ENCODE peak calls at places on chromosomes 6 and 20, in six cellular contexts. Z is HFF-Myc, K is Caco-2, U is esophagus squamous epithelium, B is mammary epithelial cell, O is astrocyte of the spinal cord. V is an unnamed sample.

GRCh38 chr6:153059311-153059710 is 56.8 kb upstream of the MTRF1L start:
- DNase-seq in B (no peak), O (no peak), K (no peak), Z (no peak), U (no peak), V (no peak)

GRCh38 chr6:139308936-139309603 is 17.3 kb upstream of the TXLNB start:
- DNase-seq in B (peak), U (no peak), Z (no peak), K (peak), O (peak), V (no peak)

GRCh38 chr6:157529654-157530039 is 148.7 kb downstream of the ZDHHC14 start:
- DNase-seq in U (no peak), K (no peak), B (no peak), Z (no peak), O (no peak), V (no peak)

GRCh38 chr6:128314190-128314589 is 206.2 kb downstream of the PTPRK start:
- DNase-seq in B (no peak), Z (no peak), U (no peak), O (no peak), K (no peak), V (no peak)

GRCh38 chr6:2630362-2630761 is 120.4 kb downstream of the MYLK4 start:
- DNase-seq in O (peak), Z (peak), B (peak), U (no peak), K (peak), V (no peak)

GRCh38 chr6:27565839-27566779 is 93.2 kb upstream of the ZNF184 start:
- DNase-seq in O (no peak), Z (no peak), U (no peak), K (no peak), B (no peak), V (no peak)

GRCh38 chr6:15495375-15495901 is 167.4 kb downstream of the DTNBP1 start:
- DNase-seq in K (no peak), O (no peak), U (no peak), Z (no peak), B (no peak), V (no peak)

GRCh38 chr6:19153270-19153980 is 683.7 kb upstream of the ID4 start:
- DNase-seq in O (peak), Z (no peak), B (peak), K (no peak), U (no peak), V (no peak)

GRCh38 chr20:52004720-52005119 is 186.9 kb downstream of the ZFP64 start:
- DNase-seq in K (no peak), U (no peak), O (no peak), Z (no peak), B (no peak), V (no peak)

GRCh38 chr6:98825602-98826230 is 8.7 kb upstream of the POU3F2 start:
- DNase-seq in Z (no peak), O (no peak), B (no peak), U (no peak), K (no peak), V (no peak)

GRCh38 chr6:156231353-156231752 is 545.8 kb upstream of the ARID1B start:
- DNase-seq in U (no peak), K (no peak), B (no peak), O (no peak), Z (no peak), V (no peak)

GRCh38 chr6:95091823-95092436 is 485.4 kb upstream of the MANEA start:
- DNase-seq in U (no peak), B (peak), K (peak), O (peak), Z (peak), V (no peak)

GRCh38 chr20:4123537-4124225 is 108.3 kb upstream of the RNF24 start:
- DNase-seq in K (no peak), B (no peak), U (no peak), O (no peak), Z (no peak), V (no peak)

GRCh38 chr6:42711930-42712329 is 10.5 kb downstream of the PRPH2 start:
- DNase-seq in Z (no peak), O (no peak), K (no peak), B (no peak), U (no peak), V (no peak)

GRCh38 chr20:62616728-62617621 is 25.3 kb upstream of the SLCO4A1 start:
- DNase-seq in B (peak), Z (no peak), U (no peak), K (peak), O (peak), V (peak)

GRCh38 chr20:2599265-2600060 is 53.0 kb upstream of the NOP56 start:
- DNase-seq in U (no peak), Z (peak), O (peak), K (no peak), B (no peak), V (no peak)

GRCh38 chr6:4355241-4355640 is 219.9 kb upstream of the ECI2 start:
- DNase-seq in K (no peak), B (peak), U (no peak), O (peak), Z (no peak), V (no peak)

GRCh38 chr6:167858842-167859520 is 32.3 kb downstream of the AFDN start:
- DNase-seq in U (no peak), O (no peak), K (no peak), B (no peak), Z (no peak), V (no peak)

GRCh38 chr20:13139459-13140150 is 81.5 kb upstream of the ISM1 start:
- DNase-seq in B (no peak), K (no peak), U (no peak), Z (peak), O (peak), V (no peak)

GRCh38 chr6:154872605-154873004 is 122.5 kb upstream of the TIAM2 start:
- DNase-seq in Z (no peak), K (no peak), O (no peak), U (no peak), B (no peak), V (no peak)

GRCh38 chr6:26025047-26025893 is 62.0 kb upstream of the HFE start:
- DNase-seq in U (no peak), B (peak), K (no peak), O (peak), Z (no peak), V (no peak)

GRCh38 chr6:84003140-84003539 is 30.4 kb upstream of the MRAP2 start:
- DNase-seq in B (no peak), O (no peak), K (no peak), Z (no peak), U (no peak), V (no peak)

GRCh38 chr20:29079769-29080690 is 2177.4 kb upstream of the DEFB115 start:
- DNase-seq in K (no peak), Z (no peak), B (no peak), U (no peak), O (no peak), V (no peak)

GRCh38 chr6:44002591-44003344 is 124.5 kb downstream of the MRPL14 start:
- DNase-seq in K (peak), O (peak), U (no peak), Z (no peak), B (peak), V (peak)

GRCh38 chr20:35007891-35008290 is 52.2 kb downstream of the MYH7B start:
- DNase-seq in U (no peak), O (no peak), K (no peak), Z (no peak), B (no peak), V (no peak)

GRCh38 chr6:53410508-53411258 is 61.9 kb upstream of the ELOVL5 start:
- DNase-seq in K (peak), O (peak), U (peak), Z (peak), B (peak), V (peak)

DNA sequence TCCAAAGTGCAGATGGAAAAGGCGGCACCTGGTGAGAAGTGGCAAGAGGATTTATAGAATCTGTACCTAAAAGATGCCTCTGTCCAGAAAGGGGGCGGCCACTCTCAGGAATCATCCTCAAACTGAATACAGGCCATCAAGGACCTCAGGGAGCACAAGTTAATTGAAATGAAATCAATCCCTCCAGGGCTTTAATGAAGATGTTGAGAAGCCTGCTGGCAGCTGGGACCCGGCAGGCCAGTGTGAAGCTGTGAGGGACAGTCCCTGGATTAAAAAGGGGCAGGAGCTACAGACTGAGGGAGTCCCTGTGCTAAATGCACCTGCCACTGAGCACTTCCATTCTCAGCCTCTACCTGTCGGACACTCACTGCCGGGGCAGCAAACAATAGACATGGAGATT is 107.7 kb upstream of the GGTLC1 start:
- DNase-seq in U (no peak), O (no peak), K (no peak), B (no peak), Z (no peak), V (no peak)
- TF ChIP-seq CTCF in U (no peak), O (no peak), K (no peak), B (no peak), Z (no peak), V (no peak)

GRCh38 chr6:81814365-81815109 is 62.1 kb upstream of the TENT5A start:
- DNase-seq in K (no peak), B (peak), Z (no peak), O (no peak), U (no peak), V (no peak)

GRCh38 chr6:81812416-81812815 is 59.9 kb upstream of the TENT5A start:
- DNase-seq in U (no peak), Z (no peak), O (no peak), K (no peak), B (no peak), V (no peak)

GRCh38 chr6:81806793-81807565 is 54.5 kb upstream of the TENT5A start:
- DNase-seq in O (no peak), Z (no peak), K (no peak), U (no peak), B (peak), V (no peak)

GRCh38 chr6:81808834-81809598 is 56.5 kb upstream of the TENT5A start:
- DNase-seq in K (no peak), U (no peak), Z (no peak), B (no peak), O (no peak), V (no peak)
- H3K4me3 ChIP-seq in K (no peak), U (no peak), Z (no peak), B (no peak), O (no peak), V (peak)

GRCh38 chr6:36701401-36701991 is 3.9 kb downstream of the RAB44 start:
- DNase-seq in B (no peak), O (no peak), U (no peak), Z (no peak), K (no peak), V (no peak)
- TF ChIP-seq CTCF in B (peak), O (no peak), U (peak), Z (peak), K (peak), V (no peak)

GRCh38 chr6:57044568-57044967 is 1.9 kb upstream of the KIAA1586 start:
- DNase-seq in Z (no peak), K (no peak), O (no peak), U (no peak), B (no peak), V (no peak)

GRCh38 chr6:57048577-57048976 is 2.1 kb downstream of the KIAA1586 start:
- DNase-seq in K (no peak), U (no peak), O (no peak), B (no peak), Z (no peak), V (no peak)
- H3K4me3 ChIP-seq in K (no peak), U (no peak), O (peak), B (no peak), Z (peak), V (no peak)

GRCh38 chr6:130677766-130678165 is 149.4 kb upstream of the SMLR1 start:
- DNase-seq in B (peak), U (no peak), K (no peak), Z (no peak), O (no peak), V (no peak)

GRCh38 chr6:130676773-130677144 is 150.4 kb upstream of the SMLR1 start:
- DNase-seq in Z (no peak), B (no peak), U (no peak), O (no peak), K (no peak), V (no peak)

GRCh38 chr6:130677312-130677711 is 149.9 kb upstream of the SMLR1 start:
- DNase-seq in U (no peak), O (no peak), Z (no peak), B (no peak), K (no peak), V (no peak)

GRCh38 chr6:130675072-130675471 is 152.1 kb upstream of the SMLR1 start:
- DNase-seq in B (peak), Z (no peak), U (no peak), O (peak), K (no peak), V (no peak)

DNA sequence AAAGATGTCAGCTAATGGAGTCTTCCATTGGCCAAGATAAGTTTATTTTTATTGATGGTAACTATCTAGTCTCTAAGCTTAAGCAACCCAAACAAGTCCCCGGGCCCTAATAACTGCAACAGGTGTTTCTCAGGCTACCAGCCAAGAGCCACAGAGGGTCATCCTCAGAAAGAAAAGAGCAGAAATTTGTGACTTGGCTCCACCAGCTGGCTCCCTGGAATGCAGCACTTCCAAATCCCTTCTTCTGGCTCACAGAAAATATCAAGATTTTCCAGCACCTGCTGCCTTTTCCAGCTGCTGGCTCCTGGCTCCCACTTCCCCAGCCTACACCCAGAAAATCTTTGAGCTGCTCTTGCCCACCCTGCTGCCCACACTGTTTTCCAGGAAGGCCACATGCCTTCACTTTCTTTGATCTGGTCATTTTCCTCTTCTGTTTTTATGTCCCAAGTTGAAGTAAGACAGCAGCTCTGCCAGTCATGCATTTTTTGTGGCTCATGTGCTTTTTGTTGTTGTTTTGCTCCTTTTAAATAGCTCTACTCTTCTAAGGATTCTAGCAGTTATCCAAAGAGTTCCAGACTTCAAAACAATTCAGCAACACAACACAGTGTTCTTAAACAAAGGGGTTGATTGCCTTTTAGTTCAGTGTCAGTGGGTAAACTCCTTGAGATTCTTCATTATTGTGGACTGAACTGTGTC is 151.0 kb upstream of the SMLR1 start:
- DNase-seq in Z (no peak), O (no peak), K (peak), B (no peak), U (no peak), V (no peak)
- TF ChIP-seq CTCF in Z (peak), O (peak), K (peak), B (peak), U (no peak), V (no peak)